ENCODE peak calls at places on chromosome 13, in seven cellular contexts. U is pancreas, D is SK-N-SH, T is GM23248, N is neuronal stem cell, F is left ventricle myocardium inferior, O is heart right ventricle. J is an unnamed sample.

GRCh38 chr13:40985596-40986327 is 33.4 kb downstream of the ELF1 start:
- DNase-seq in T (no peak), U (no peak), D (no peak), O (no peak), N (no peak), F (no peak), J (no peak)

GRCh38 chr13:31267126-31267784 is 67.5 kb downstream of the B3GLCT start:
- DNase-seq in F (no peak), N (no peak), T (no peak), O (peak; percentile 18), D (no peak), U (no peak), J (no peak)

GRCh38 chr13:35144496-35144895 is 202.4 kb downstream of the NBEA start:
- DNase-seq in U (no peak), T (peak; percentile 10), O (no peak), N (no peak), F (no peak), D (no peak), J (no peak)

GRCh38 chr13:66665991-66666390 is 564.1 kb downstream of the PCDH9 start:
- DNase-seq in U (no peak), F (peak; percentile 13), D (peak; percentile 46), O (no peak), N (peak; percentile 61), T (peak; percentile 12), J (no peak)

GRCh38 chr13:85816413-85816812 is 17.2 kb upstream of the SLITRK6 start:
- DNase-seq in N (no peak), T (no peak), U (no peak), F (no peak), D (no peak), O (no peak), J (no peak)

GRCh38 chr13:84607614-84608013 is 725.3 kb upstream of the SLITRK1 start:
- DNase-seq in D (no peak), F (no peak), U (no peak), O (no peak), N (no peak), T (peak; percentile 82), J (no peak)

GRCh38 chr13:29852464-29853054 is 2.1 kb upstream of the UBL3 start:
- DNase-seq in D (no peak), F (no peak), O (no peak), N (no peak), U (no peak), T (peak; percentile 77), J (no peak)

GRCh38 chr13:99969934-99970760 is 1.4 kb downstream of the ZIC5 start:
- DNase-seq in O (no peak), D (no peak), T (peak; percentile 71), F (no peak), N (no peak), U (no peak), J (no peak)

GRCh38 chr13:76965759-76966421 is 17.6 kb downstream of the ACOD1 start:
- DNase-seq in F (peak; percentile 55), N (no peak), O (peak; percentile 63), U (no peak), T (peak; percentile 78), D (peak; percentile 54), J (peak; percentile 26)

GRCh38 chr13:64938660-64939059 is 2291.5 kb downstream of the PCDH9 start:
- DNase-seq in U (no peak), O (no peak), T (no peak), D (no peak), F (no peak), N (no peak), J (no peak)

GRCh38 chr13:67238277-67238859 is 8.2 kb upstream of the PCDH9 start:
- DNase-seq in T (peak; percentile 30), N (peak; percentile 31), O (no peak), F (no peak), U (no peak), D (peak; percentile 19), J (no peak)

GRCh38 chr13:72651196-72651595 is 76.2 kb downstream of the MZT1 start:
- DNase-seq in T (no peak), D (peak; percentile 32), O (no peak), F (no peak), N (peak; percentile 23), U (no peak), J (no peak)

GRCh38 chr13:103354189-103354588 is 288.0 kb upstream of the SLC10A2 start:
- DNase-seq in U (no peak), T (no peak), O (no peak), D (peak; percentile 76), F (no peak), N (no peak), J (no peak)

GRCh38 chr13:22665531-22665930 is 515.2 kb upstream of the SGCG start:
- DNase-seq in U (no peak), D (no peak), T (no peak), O (no peak), N (no peak), F (no peak), J (no peak)

GRCh38 chr13:20713751-20714150 is 10.3 kb downstream of the IL17D start:
- DNase-seq in U (no peak), O (no peak), D (no peak), F (no peak), N (no peak), T (peak; percentile 87), J (no peak)

GRCh38 chr13:103272770-103273169 is 206.6 kb upstream of the SLC10A2 start:
- DNase-seq in O (no peak), U (no peak), F (no peak), N (no peak), D (no peak), T (no peak), J (no peak)

GRCh38 chr13:101258071-101258470 is 158.2 kb downstream of the NALCN start:
- DNase-seq in U (no peak), T (peak; percentile 94), N (peak; percentile 4), D (no peak), F (no peak), O (no peak), J (no peak)

GRCh38 chr13:101262306-101262705 is 154.0 kb downstream of the NALCN start:
- DNase-seq in D (no peak), O (no peak), N (no peak), U (no peak), T (no peak), F (no peak), J (no peak)

GRCh38 chr13:101258509-101258908 is 157.8 kb downstream of the NALCN start:
- DNase-seq in N (no peak), F (no peak), U (no peak), O (no peak), T (peak; percentile 2), D (no peak), J (no peak)
- H3K4me1 ChIP-seq in N (no peaks in the 10 kb centered on the region), F (no peaks in the 10 kb centered on the region), U (no peaks in the 10 kb centered on the region), O (no peaks in the 10 kb centered on the region), T (peaks cover 10% of the 10 kb centered on the region), D (peaks cover 10% of the 10 kb centered on the region), J (no peaks in the 10 kb centered on the region)

DNA sequence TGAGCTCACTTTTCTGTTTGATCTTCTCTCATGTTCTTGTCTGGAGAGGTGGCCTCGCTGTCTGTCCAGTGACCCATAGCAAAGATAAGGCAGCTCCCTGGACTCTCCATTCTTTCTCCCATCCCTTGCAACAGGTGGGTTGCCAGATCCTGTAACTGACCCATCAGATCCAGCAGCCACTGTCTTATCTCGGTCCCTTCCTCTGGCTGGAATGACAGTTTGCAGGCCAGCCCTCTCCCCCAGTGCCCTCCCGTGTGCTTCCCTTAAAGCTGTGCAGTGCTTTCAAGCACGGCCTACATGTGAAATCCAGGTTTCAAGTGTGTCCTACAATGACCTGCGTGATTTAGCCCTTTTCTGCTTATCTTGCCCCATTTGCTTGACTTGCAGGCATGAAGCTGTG is 3.7 kb downstream of the GTF3A start:
- DNase-seq in T (no peak), D (no peak), F (no peak), O (no peak), N (no peak), U (no peak), J (no peak)
- H3K4me1 ChIP-seq in T (peaks cover 30% of the 10 kb centered on the region), D (peaks cover 10% of the 10 kb centered on the region), F (peaks cover 57% of the 10 kb centered on the region), O (peaks cover 31% of the 10 kb centered on the region), N (peaks cover 15% of the 10 kb centered on the region), U (peaks cover 14% of the 10 kb centered on the region), J (peaks cover 31% of the 10 kb centered on the region)

GRCh38 chr13:110400786-110401533 is 93.9 kb downstream of the COL4A2 start:
- DNase-seq in T (peak; percentile 92), O (peak; percentile 62), D (no peak), F (no peak), N (no peak), U (no peak), J (no peak)

GRCh38 chr13:110397445-110397844 is 90.4 kb downstream of the COL4A2 start:
- DNase-seq in F (no peak), U (no peak), O (peak; percentile 33), D (no peak), N (no peak), T (peak; percentile 80), J (no peak)

GRCh38 chr13:110396913-110397379 is 89.9 kb downstream of the COL4A2 start:
- DNase-seq in D (no peak), O (peak; percentile 83), U (peak; percentile 27), T (peak; percentile 100), F (peak; percentile 87), N (no peak), J (peak; percentile 63)

GRCh38 chr13:110399801-110400200 is 92.7 kb downstream of the COL4A2 start:
- DNase-seq in U (no peak), F (no peak), T (peak; percentile 60), D (no peak), O (no peak), N (no peak), J (no peak)

DNA sequence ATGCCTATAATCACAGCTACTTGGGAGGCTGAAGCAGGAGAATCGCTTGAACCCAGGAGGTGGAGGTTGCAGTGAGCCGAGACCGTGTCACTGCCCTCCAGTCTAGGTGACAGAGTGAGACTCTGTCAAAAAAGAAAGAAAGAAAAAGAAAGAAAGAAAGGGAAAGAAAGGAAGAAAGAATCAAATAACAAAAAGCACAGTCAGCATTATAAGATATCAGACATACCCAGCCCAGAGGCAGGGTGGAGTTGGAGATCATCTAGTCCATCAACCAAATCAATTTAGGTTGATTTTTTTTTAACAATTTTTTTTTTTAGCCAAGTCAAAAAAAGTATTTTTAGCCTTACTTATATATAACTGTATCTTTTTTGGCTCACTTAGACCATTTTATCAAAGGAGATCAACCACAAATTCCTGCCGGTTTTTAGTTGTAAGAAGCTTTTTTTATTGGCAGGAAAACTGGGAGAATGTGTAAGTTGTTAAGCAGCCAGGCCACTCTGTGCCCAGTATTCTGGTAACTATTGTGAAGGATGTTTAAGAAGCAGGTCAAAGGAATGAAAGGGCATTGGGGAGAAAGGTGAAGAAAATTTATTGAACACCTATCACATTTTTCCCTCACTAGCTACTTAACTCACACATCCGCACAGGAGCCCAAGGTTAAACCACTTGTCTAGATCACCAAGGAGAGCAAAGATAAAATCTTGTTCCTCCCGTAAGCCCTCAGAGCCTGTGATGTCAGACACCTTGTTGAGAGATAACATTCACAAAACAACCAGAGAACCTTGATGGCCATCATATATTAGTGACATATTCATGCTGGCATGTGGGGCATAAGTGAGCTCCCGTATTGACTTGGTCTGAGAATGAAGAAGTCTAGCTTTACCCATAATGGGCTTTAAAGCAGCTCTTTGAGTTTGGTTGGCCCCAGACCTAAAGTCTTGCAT is 91.8 kb downstream of the COL4A2 start:
- DNase-seq in T (peak; percentile 72), O (no peak), D (no peak), F (no peak), U (no peak), N (no peak), J (no peak)
- H3K4me1 ChIP-seq in T (peaks cover 82% of the 10 kb centered on the region), O (peaks cover 41% of the 10 kb centered on the region), D (peaks cover 58% of the 10 kb centered on the region), F (peaks cover 88% of the 10 kb centered on the region), U (no peaks in the 10 kb centered on the region), N (peaks cover 1% of the 10 kb centered on the region), J (no peaks in the 10 kb centered on the region)

DNA sequence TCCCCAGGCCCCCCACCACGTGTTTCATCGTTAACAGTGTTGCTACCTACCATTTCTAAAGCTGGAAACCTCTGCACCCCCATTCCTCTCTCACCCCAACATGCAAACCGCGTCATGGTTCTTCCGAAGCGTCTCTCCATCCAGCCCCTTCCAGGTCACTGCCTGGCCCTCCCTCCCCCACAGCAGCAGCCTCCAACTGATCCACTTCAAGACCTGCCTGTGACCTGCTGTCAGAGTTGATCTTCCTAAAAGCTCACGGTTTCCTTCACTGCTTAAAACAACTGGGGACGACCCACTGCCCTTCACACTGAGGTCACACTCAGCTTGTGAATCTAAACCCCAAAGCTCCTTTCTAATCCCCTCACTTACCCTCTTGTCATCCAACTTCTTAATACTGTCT is 47.7 kb downstream of the STK24 start:
- DNase-seq in F (no peak), U (no peak), O (no peak), T (no peak), D (no peak), N (no peak), J (no peak)
- H3K4me1 ChIP-seq in F (peaks cover 89% of the 10 kb centered on the region), U (peaks cover 13% of the 10 kb centered on the region), O (peaks cover 43% of the 10 kb centered on the region), T (peaks cover 7% of the 10 kb centered on the region), D (no peaks in the 10 kb centered on the region), N (peaks cover 25% of the 10 kb centered on the region), J (peaks cover 11% of the 10 kb centered on the region)